ENCODE peak calls at places on chromosomes 4 and X, in four cellular contexts. F is NT2/D1, G is tibial artery, P is BJ. E is an unnamed sample.

GRCh38 chrX:3046253-3046909 is 5.1 kb downstream of the ARSF start:
- DNase-seq in F (no peak), G (no peak), P (no peak), E (no peak)

GRCh38 chrX:24378706-24379105 is 18.3 kb downstream of the SUPT20HL1 start:
- DNase-seq in F (no peak), G (no peak), P (no peak), E (no peak)

GRCh38 chr4:22514001-22514400 is 1.9 kb downstream of the ADGRA3 start:
- DNase-seq in F (no peak), G (no peak), P (no peak), E (peak; percentile 58)

GRCh38 chrX:131068945-131069719 is 11.0 kb downstream of the ARHGAP36 start:
- DNase-seq in F (no peak), G (no peak), P (no peak), E (no peak)

GRCh38 chrX:131827935-131828334 is 195.2 kb upstream of the STK26 start:
- DNase-seq in F (no peak), G (no peak), P (no peak), E (no peak)

GRCh38 chr4:8606966-8607365 is 14.4 kb downstream of the CPZ start:
- DNase-seq in F (no peak), G (no peak), P (no peak), E (no peak)

GRCh38 chrX:69093960-69094935 is 71.0 kb downstream of the PJA1 start:
- DNase-seq in F (peak; percentile 59), G (no peak), P (no peak), E (no peak)

GRCh38 chrX:10137516-10137915 is 19.3 kb upstream of the CLCN4 start:
- DNase-seq in F (no peak), G (no peak), P (no peak), E (no peak)

GRCh38 chr4:80024335-80024734 is 48.7 kb downstream of the ANTXR2 start:
- DNase-seq in F (no peak), G (no peak), P (no peak), E (no peak)

GRCh38 chr4:137463377-137464003 is 68.8 kb downstream of the PCDH18 start:
- DNase-seq in F (no peak), G (no peak), P (no peak), E (no peak)

GRCh38 chr4:65561164-65561563 is 109.1 kb downstream of the EPHA5 start:
- DNase-seq in F (no peak), G (no peak), P (no peak), E (no peak)

GRCh38 chr4:16160457-16160856 is 65.8 kb downstream of the TAPT1 start:
- DNase-seq in F (no peak), G (no peak), P (no peak), E (no peak)

GRCh38 chrX:153582896-153583295 is 16.0 kb downstream of the CCNQ start:
- DNase-seq in F (no peak), G (no peak), P (no peak), E (no peak)

GRCh38 chrX:20718592-20718991 is 451.9 kb upstream of the RPS6KA3 start:
- DNase-seq in F (peak; percentile 50), G (no peak), P (no peak), E (no peak)

GRCh38 chrX:44343412-44343942 is at the start of gene EFHC2:
- DNase-seq in F (no peak), G (peak; percentile 65), P (no peak), E (no peak)

GRCh38 chr4:171067422-171067821 is 745.8 kb upstream of the GALNTL6 start:
- DNase-seq in F (no peak), G (no peak), P (no peak), E (no peak)

GRCh38 chr4:1746919-1747602 is 25.7 kb downstream of the TACC3 start:
- DNase-seq in F (no peak), G (no peak), P (no peak), E (no peak)

GRCh38 chr4:7691061-7691460 is 248.6 kb downstream of the AFAP1 start:
- DNase-seq in F (no peak), G (no peak), P (no peak), E (no peak)

GRCh38 chrX:117936162-117936561 is 180.4 kb downstream of the KLHL13 start:
- DNase-seq in F (no peak), G (no peak), P (no peak), E (no peak)

GRCh38 chr4:2482693-2483092 is 13.8 kb downstream of the RNF4 start:
- DNase-seq in F (no peak), G (no peak), P (no peak), E (no peak)

GRCh38 chr4:105022811-105023667 is 123.6 kb upstream of the TET2 start:
- DNase-seq in F (no peak), G (no peak), P (no peak), E (no peak)

GRCh38 chr4:124940387-124940786 is 227.9 kb upstream of the ANKRD50 start:
- DNase-seq in F (no peak), G (no peak), P (peak; percentile 87), E (peak; percentile 66)

GRCh38 chr4:141254326-141254725 is 33.6 kb downstream of the ZNF330 start:
- DNase-seq in F (no peak), G (no peak), P (no peak), E (no peak)

GRCh38 chrX:150690126-150690525 is 3.1 kb upstream of the MTMR1 start:
- DNase-seq in F (no peak), G (no peak), P (peak; percentile 54), E (peak; percentile 42)

GRCh38 chrX:103215037-103215767 is at the start of gene BEX4:
- DNase-seq in F (peak; percentile 81), G (peak; percentile 86), P (no peak), E (peak; percentile 29)

GRCh38 chr4:186644737-186645261 is 78.9 kb downstream of the FAT1 start:
- DNase-seq in F (no peak), G (no peak), P (no peak), E (no peak)

GRCh38 chr4:40423735-40424134 is 88.6 kb downstream of the CHRNA9 start:
- DNase-seq in F (no peak), G (no peak), P (peak; percentile 9), E (no peak)

GRCh38 chr4:40621592-40622512 is 7.8 kb downstream of the RBM47 start:
- DNase-seq in F (no peak), G (peak; percentile 80), P (peak; percentile 96), E (peak; percentile 70)

GRCh38 chr4:58247792-58248191 is 1137.6 kb upstream of the IGFBP7 start:
- DNase-seq in F (no peak), G (no peak), P (no peak), E (no peak)

GRCh38 chr4:7612311-7612710 is 177.6 kb upstream of the PSAPL1 start:
- DNase-seq in F (no peak), G (no peak), P (no peak), E (no peak)

E was measured in HFF-Myc.